ENCODE peak calls at places on chromosome 20, in five cellular contexts. One of them, this sample, is unnamed.

GRCh38 chr20:48530957-48531356 is 296.8 kb downstream of the PREX1 start:
- DNase-seq in H7: no peak
- DNase-seq in stimulated activated CD8-positive, alpha-beta memory T cell treated with anti-CD3 and anti-CD28 coated beads, Interleukin-2, amount 100 ng/mL, for 48 hours: no peak
- DNase-seq in RWPE1: peak; percentile 73
- DNase-seq in neural progenitor cell: no peak
- DNase-seq in this sample: no peak

GRCh38 chr20:38633577-38634093 is 32.0 kb downstream of the ARHGAP40 start:
- DNase-seq in neural progenitor cell: peak; percentile 75
- DNase-seq in stimulated activated CD8-positive, alpha-beta memory T cell treated with anti-CD3 and anti-CD28 coated beads, Interleukin-2, amount 100 ng/mL, for 48 hours: peak; percentile 44
- DNase-seq in RWPE1: peak; percentile 88
- DNase-seq in H7: peak; percentile 91
- DNase-seq in this sample: peak; percentile 25

GRCh38 chr20:6828794-6829423 is 61.4 kb downstream of the BMP2 start:
- DNase-seq in H7: peak; percentile 20
- DNase-seq in stimulated activated CD8-positive, alpha-beta memory T cell treated with anti-CD3 and anti-CD28 coated beads, Interleukin-2, amount 100 ng/mL, for 48 hours: peak; percentile 17
- DNase-seq in neural progenitor cell: peak; percentile 84
- DNase-seq in RWPE1: peak; percentile 82
- DNase-seq in this sample: peak; percentile 35

GRCh38 chr20:1150218-1150617 is 31.8 kb downstream of the PSMF1 start:
- DNase-seq in H7: no peak
- DNase-seq in RWPE1: peak; percentile 22
- DNase-seq in stimulated activated CD8-positive, alpha-beta memory T cell treated with anti-CD3 and anti-CD28 coated beads, Interleukin-2, amount 100 ng/mL, for 48 hours: no peak
- DNase-seq in neural progenitor cell: no peak
- DNase-seq in this sample: peak; percentile 50

GRCh38 chr20:59176812-59177211 is 13.2 kb downstream of the ZNF831 start:
- DNase-seq in H7: no peak
- DNase-seq in RWPE1: no peak
- DNase-seq in neural progenitor cell: no peak
- DNase-seq in stimulated activated CD8-positive, alpha-beta memory T cell treated with anti-CD3 and anti-CD28 coated beads, Interleukin-2, amount 100 ng/mL, for 48 hours: no peak
- DNase-seq in this sample: no peak

GRCh38 chr20:25195962-25196700 is 619 bp downstream of the ENTPD6 start:
- DNase-seq in RWPE1: peak; percentile 35
- DNase-seq in H7: peak; percentile 79
- DNase-seq in stimulated activated CD8-positive, alpha-beta memory T cell treated with anti-CD3 and anti-CD28 coated beads, Interleukin-2, amount 100 ng/mL, for 48 hours: peak; percentile 14
- DNase-seq in neural progenitor cell: peak; percentile 66
- DNase-seq in this sample: no peak

GRCh38 chr20:47464380-47465101 is 37.1 kb upstream of the NCOA3 start:
- DNase-seq in RWPE1: peak; percentile 99
- DNase-seq in neural progenitor cell: no peak
- DNase-seq in H7: no peak
- DNase-seq in stimulated activated CD8-positive, alpha-beta memory T cell treated with anti-CD3 and anti-CD28 coated beads, Interleukin-2, amount 100 ng/mL, for 48 hours: no peak
- DNase-seq in this sample: peak; percentile 99

GRCh38 chr20:57663241-57663640 is 43.0 kb upstream of the ZBP1 start:
- DNase-seq in RWPE1: no peak
- DNase-seq in stimulated activated CD8-positive, alpha-beta memory T cell treated with anti-CD3 and anti-CD28 coated beads, Interleukin-2, amount 100 ng/mL, for 48 hours: no peak
- DNase-seq in neural progenitor cell: no peak
- DNase-seq in H7: peak; percentile 31
- DNase-seq in this sample: no peak

GRCh38 chr20:15992564-15992963 is 580.7 kb downstream of the KIF16B start:
- DNase-seq in stimulated activated CD8-positive, alpha-beta memory T cell treated with anti-CD3 and anti-CD28 coated beads, Interleukin-2, amount 100 ng/mL, for 48 hours: no peak
- DNase-seq in H7: no peak
- DNase-seq in RWPE1: no peak
- DNase-seq in neural progenitor cell: no peak
- DNase-seq in this sample: peak; percentile 1

GRCh38 chr20:3167738-3168078 is 5.6 kb downstream of the LZTS3 start:
- DNase-seq in RWPE1: no peak
- DNase-seq in neural progenitor cell: no peak
- DNase-seq in stimulated activated CD8-positive, alpha-beta memory T cell treated with anti-CD3 and anti-CD28 coated beads, Interleukin-2, amount 100 ng/mL, for 48 hours: no peak
- DNase-seq in H7: no peak
- DNase-seq in this sample: no peak

GRCh38 chr20:57392130-57392445 is 892 bp downstream of the RBM38 start:
- DNase-seq in neural progenitor cell: peak; percentile 30
- DNase-seq in H7: no peak
- DNase-seq in stimulated activated CD8-positive, alpha-beta memory T cell treated with anti-CD3 and anti-CD28 coated beads, Interleukin-2, amount 100 ng/mL, for 48 hours: no peak
- DNase-seq in RWPE1: no peak
- DNase-seq in this sample: no peak

GRCh38 chr20:33401042-33401921 is at the start of gene CDK5RAP1:
- DNase-seq in neural progenitor cell: peak; percentile 96
- DNase-seq in stimulated activated CD8-positive, alpha-beta memory T cell treated with anti-CD3 and anti-CD28 coated beads, Interleukin-2, amount 100 ng/mL, for 48 hours: peak; percentile 80
- DNase-seq in RWPE1: peak; percentile 94
- DNase-seq in H7: peak; percentile 90
- DNase-seq in this sample: peak; percentile 90

GRCh38 chr20:29497261-29497671 is 1760.2 kb upstream of the DEFB115 start:
- DNase-seq in RWPE1: no peak
- DNase-seq in stimulated activated CD8-positive, alpha-beta memory T cell treated with anti-CD3 and anti-CD28 coated beads, Interleukin-2, amount 100 ng/mL, for 48 hours: peak; percentile 30
- DNase-seq in H7: peak; percentile 7
- DNase-seq in neural progenitor cell: no peak
- DNase-seq in this sample: no peak

GRCh38 chr20:45104786-45105185 is 3.9 kb upstream of the KCNS1 start:
- DNase-seq in neural progenitor cell: no peak
- DNase-seq in H7: no peak
- DNase-seq in RWPE1: peak; percentile 58
- DNase-seq in stimulated activated CD8-positive, alpha-beta memory T cell treated with anti-CD3 and anti-CD28 coated beads, Interleukin-2, amount 100 ng/mL, for 48 hours: no peak
- DNase-seq in this sample: peak; percentile 72

GRCh38 chr20:41118632-41119031 is 18.7 kb upstream of the PLCG1 start:
- DNase-seq in stimulated activated CD8-positive, alpha-beta memory T cell treated with anti-CD3 and anti-CD28 coated beads, Interleukin-2, amount 100 ng/mL, for 48 hours: no peak
- DNase-seq in neural progenitor cell: no peak
- DNase-seq in H7: no peak
- DNase-seq in RWPE1: no peak
- DNase-seq in this sample: no peak

GRCh38 chr20:46070215-46070910 is 19.4 kb downstream of the NCOA5 start:
- DNase-seq in neural progenitor cell: no peak
- DNase-seq in H7: no peak
- DNase-seq in RWPE1: no peak
- DNase-seq in stimulated activated CD8-positive, alpha-beta memory T cell treated with anti-CD3 and anti-CD28 coated beads, Interleukin-2, amount 100 ng/mL, for 48 hours: no peak
- DNase-seq in this sample: peak; percentile 92

GRCh38 chr20:20843982-20844381 is 131.5 kb upstream of the RALGAPA2 start:
- DNase-seq in neural progenitor cell: peak; percentile 49
- DNase-seq in H7: peak; percentile 82
- DNase-seq in stimulated activated CD8-positive, alpha-beta memory T cell treated with anti-CD3 and anti-CD28 coated beads, Interleukin-2, amount 100 ng/mL, for 48 hours: no peak
- DNase-seq in RWPE1: no peak
- DNase-seq in this sample: no peak

GRCh38 chr20:3674995-3675900 is 6.6 kb downstream of the ADAM33 start:
- DNase-seq in H7: no peak
- DNase-seq in stimulated activated CD8-positive, alpha-beta memory T cell treated with anti-CD3 and anti-CD28 coated beads, Interleukin-2, amount 100 ng/mL, for 48 hours: no peak
- DNase-seq in RWPE1: no peak
- DNase-seq in neural progenitor cell: no peak
- DNase-seq in this sample: no peak

GRCh38 chr20:46430921-46431712 is 24.7 kb upstream of the ELMO2 start:
- DNase-seq in neural progenitor cell: peak; percentile 60
- DNase-seq in stimulated activated CD8-positive, alpha-beta memory T cell treated with anti-CD3 and anti-CD28 coated beads, Interleukin-2, amount 100 ng/mL, for 48 hours: no peak
- DNase-seq in H7: no peak
- DNase-seq in RWPE1: no peak
- DNase-seq in this sample: no peak

GRCh38 chr20:46273701-46274100 is 34.6 kb downstream of the CDH22 start:
- DNase-seq in RWPE1: no peak
- DNase-seq in stimulated activated CD8-positive, alpha-beta memory T cell treated with anti-CD3 and anti-CD28 coated beads, Interleukin-2, amount 100 ng/mL, for 48 hours: no peak
- DNase-seq in H7: peak; percentile 66
- DNase-seq in neural progenitor cell: no peak
- DNase-seq in this sample: no peak

GRCh38 chr20:18981956-18982539 is 168.5 kb downstream of the SCP2D1 start:
- DNase-seq in neural progenitor cell: no peak
- DNase-seq in RWPE1: no peak
- DNase-seq in stimulated activated CD8-positive, alpha-beta memory T cell treated with anti-CD3 and anti-CD28 coated beads, Interleukin-2, amount 100 ng/mL, for 48 hours: no peak
- DNase-seq in H7: no peak
- DNase-seq in this sample: no peak

GRCh38 chr20:44166477-44166876 is 20.5 kb downstream of the JPH2 start:
- DNase-seq in neural progenitor cell: no peak
- DNase-seq in stimulated activated CD8-positive, alpha-beta memory T cell treated with anti-CD3 and anti-CD28 coated beads, Interleukin-2, amount 100 ng/mL, for 48 hours: no peak
- DNase-seq in H7: no peak
- DNase-seq in RWPE1: no peak
- DNase-seq in this sample: no peak

GRCh38 chr20:7195704-7196103 is 428.2 kb downstream of the BMP2 start:
- DNase-seq in stimulated activated CD8-positive, alpha-beta memory T cell treated with anti-CD3 and anti-CD28 coated beads, Interleukin-2, amount 100 ng/mL, for 48 hours: no peak
- DNase-seq in RWPE1: peak; percentile 33
- DNase-seq in H7: no peak
- DNase-seq in neural progenitor cell: no peak
- DNase-seq in this sample: peak; percentile 6

GRCh38 chr20:62142252-62143117 is 709 bp downstream of the PSMA7 start:
- DNase-seq in stimulated activated CD8-positive, alpha-beta memory T cell treated with anti-CD3 and anti-CD28 coated beads, Interleukin-2, amount 100 ng/mL, for 48 hours: no peak
- DNase-seq in RWPE1: no peak
- DNase-seq in neural progenitor cell: peak; percentile 61
- DNase-seq in H7: peak; percentile 79
- DNase-seq in this sample: no peak

GRCh38 chr20:57167971-57168693 is 98.3 kb downstream of the BMP7 start:
- DNase-seq in neural progenitor cell: peak; percentile 32
- DNase-seq in stimulated activated CD8-positive, alpha-beta memory T cell treated with anti-CD3 and anti-CD28 coated beads, Interleukin-2, amount 100 ng/mL, for 48 hours: no peak
- DNase-seq in H7: no peak
- DNase-seq in RWPE1: peak; percentile 41
- DNase-seq in this sample: no peak

GRCh38 chr20:51154708-51155690 is 132.1 kb upstream of the KCNG1 start:
- DNase-seq in RWPE1: no peak
- DNase-seq in stimulated activated CD8-positive, alpha-beta memory T cell treated with anti-CD3 and anti-CD28 coated beads, Interleukin-2, amount 100 ng/mL, for 48 hours: no peak
- DNase-seq in neural progenitor cell: no peak
- DNase-seq in H7: no peak
- DNase-seq in this sample: no peak

GRCh38 chr20:34824026-34824860 is 1.2 kb downstream of the NCOA6 start:
- DNase-seq in stimulated activated CD8-positive, alpha-beta memory T cell treated with anti-CD3 and anti-CD28 coated beads, Interleukin-2, amount 100 ng/mL, for 48 hours: peak; percentile 69
- DNase-seq in neural progenitor cell: peak; percentile 65
- DNase-seq in H7: peak; percentile 82
- DNase-seq in RWPE1: peak; percentile 92
- DNase-seq in this sample: peak; percentile 37